ENCODE peak calls at places on chromosomes 7 and 10, in four cellular contexts. One of them, this sample, is unnamed. For H3K9me2, the result is how much of the 10 kb centered on the place peaks cover.

GRCh38 chr10:120553911-120554310 is 96.9 kb downstream of the PLPP4 start:
- DNase-seq in OCI-LY7: no peak
- DNase-seq in MM.1S: peak
- DNase-seq in HCT116: no peak
- DNase-seq in this sample: no peak

GRCh38 chr7:149330914-149331567 is 69.0 kb downstream of the ZNF783 start:
- DNase-seq in OCI-LY7: no peak
- DNase-seq in MM.1S: no peak
- DNase-seq in HCT116: peak
- DNase-seq in this sample: peak

GRCh38 chr7:11130012-11130411 is 156.3 kb downstream of the PHF14 start:
- DNase-seq in OCI-LY7: no peak
- DNase-seq in MM.1S: no peak
- DNase-seq in HCT116: no peak
- DNase-seq in this sample: no peak

GRCh38 chr10:102413053-102413705 is 5.4 kb downstream of the PSD start:
- DNase-seq in OCI-LY7: peak
- DNase-seq in MM.1S: peak
- DNase-seq in HCT116: no peak
- DNase-seq in this sample: peak

GRCh38 chr10:132512693-132513345 is 24.8 kb upstream of the INPP5A start:
- DNase-seq in OCI-LY7: no peak
- DNase-seq in MM.1S: no peak
- DNase-seq in HCT116: no peak
- DNase-seq in this sample: no peak

GRCh38 chr10:14600065-14600464 is 174.6 kb downstream of the FAM107B start:
- DNase-seq in OCI-LY7: no peak
- DNase-seq in MM.1S: no peak
- DNase-seq in HCT116: no peak
- DNase-seq in this sample: no peak

GRCh38 chr10:122852261-122852660 is 6.6 kb upstream of the CUZD1 start:
- DNase-seq in OCI-LY7: no peak
- DNase-seq in MM.1S: no peak
- DNase-seq in HCT116: no peak
- DNase-seq in this sample: no peak

GRCh38 chr7:17183630-17184328 is 114.7 kb upstream of the AHR start:
- DNase-seq in OCI-LY7: no peak
- DNase-seq in MM.1S: no peak
- DNase-seq in HCT116: no peak
- DNase-seq in this sample: no peak

GRCh38 chr7:53095731-53096501 is 60.5 kb downstream of the POM121L12 start:
- DNase-seq in OCI-LY7: no peak
- DNase-seq in MM.1S: no peak
- DNase-seq in HCT116: no peak
- DNase-seq in this sample: no peak

GRCh38 chr10:75425291-75426079 is 5.9 kb upstream of the LRMDA start:
- DNase-seq in OCI-LY7: no peak
- DNase-seq in MM.1S: no peak
- DNase-seq in HCT116: no peak
- DNase-seq in this sample: no peak

GRCh38 chr10:84181631-84182030 is 8.0 kb downstream of the GPR15LG start:
- DNase-seq in OCI-LY7: no peak
- DNase-seq in MM.1S: no peak
- DNase-seq in HCT116: no peak
- DNase-seq in this sample: no peak

GRCh38 chr7:3154317-3154716 is 110.7 kb upstream of the CARD11 start:
- DNase-seq in OCI-LY7: no peak
- DNase-seq in MM.1S: no peak
- DNase-seq in HCT116: no peak
- DNase-seq in this sample: no peak

GRCh38 chr7:3153118-3153517 is 109.5 kb upstream of the CARD11 start:
- DNase-seq in OCI-LY7: peak
- DNase-seq in MM.1S: no peak
- DNase-seq in HCT116: no peak
- DNase-seq in this sample: no peak

GRCh38 chr7:3154881-3155494 is 111.3 kb upstream of the CARD11 start:
- DNase-seq in OCI-LY7: peak
- DNase-seq in MM.1S: peak
- DNase-seq in HCT116: peak
- DNase-seq in this sample: peak

GRCh38 chr7:3151784-3152183 is 108.1 kb upstream of the CARD11 start:
- DNase-seq in OCI-LY7: peak
- DNase-seq in MM.1S: no peak
- DNase-seq in HCT116: no peak
- DNase-seq in this sample: no peak

GRCh38 chr7:3152714-3153113 is 109.0 kb upstream of the CARD11 start:
- DNase-seq in OCI-LY7: peak
- DNase-seq in MM.1S: no peak
- DNase-seq in HCT116: no peak
- DNase-seq in this sample: no peak
- H3K4me2 ChIP-seq in OCI-LY7: peak
- H3K4me2 ChIP-seq in MM.1S: no peak
- H3K4me2 ChIP-seq in HCT116: no peak
- H3K4me2 ChIP-seq in this sample: no peak

GRCh38 chr7:54712777-54713176 is 46.2 kb downstream of the SEC61G start:
- DNase-seq in OCI-LY7: no peak
- DNase-seq in MM.1S: no peak
- DNase-seq in HCT116: no peak
- DNase-seq in this sample: no peak
- H3K9me2 ChIP-seq in OCI-LY7: under half
- H3K9me2 ChIP-seq in MM.1S: under half
- H3K9me2 ChIP-seq in HCT116: under half
- H3K9me2 ChIP-seq in this sample: under half

DNA sequence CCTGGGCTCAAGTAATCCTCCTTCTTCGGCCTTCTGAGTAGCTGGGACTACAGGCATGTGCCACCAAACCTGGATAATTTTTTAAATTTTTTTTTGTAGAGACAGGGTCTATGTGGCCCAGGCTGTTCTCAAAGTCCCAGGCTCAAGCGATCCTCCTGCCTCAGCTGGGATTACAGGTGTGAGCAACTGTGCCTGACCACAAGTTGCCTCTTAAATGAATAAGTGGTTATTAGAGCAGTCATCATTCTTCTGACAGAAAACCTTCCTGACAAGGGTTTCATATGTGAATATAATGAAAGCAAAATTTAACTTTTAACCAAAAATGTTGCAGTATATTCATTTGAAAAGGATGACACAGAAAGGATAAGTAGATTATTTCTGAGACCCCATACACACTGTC is 532.5 kb downstream of the GRM8 start:
- DNase-seq in OCI-LY7: no peak
- DNase-seq in MM.1S: peak
- DNase-seq in HCT116: no peak
- DNase-seq in this sample: no peak
- H3K4me2 ChIP-seq in OCI-LY7: no peak
- H3K4me2 ChIP-seq in MM.1S: peak
- H3K4me2 ChIP-seq in HCT116: no peak
- H3K4me2 ChIP-seq in this sample: no peak

DNA sequence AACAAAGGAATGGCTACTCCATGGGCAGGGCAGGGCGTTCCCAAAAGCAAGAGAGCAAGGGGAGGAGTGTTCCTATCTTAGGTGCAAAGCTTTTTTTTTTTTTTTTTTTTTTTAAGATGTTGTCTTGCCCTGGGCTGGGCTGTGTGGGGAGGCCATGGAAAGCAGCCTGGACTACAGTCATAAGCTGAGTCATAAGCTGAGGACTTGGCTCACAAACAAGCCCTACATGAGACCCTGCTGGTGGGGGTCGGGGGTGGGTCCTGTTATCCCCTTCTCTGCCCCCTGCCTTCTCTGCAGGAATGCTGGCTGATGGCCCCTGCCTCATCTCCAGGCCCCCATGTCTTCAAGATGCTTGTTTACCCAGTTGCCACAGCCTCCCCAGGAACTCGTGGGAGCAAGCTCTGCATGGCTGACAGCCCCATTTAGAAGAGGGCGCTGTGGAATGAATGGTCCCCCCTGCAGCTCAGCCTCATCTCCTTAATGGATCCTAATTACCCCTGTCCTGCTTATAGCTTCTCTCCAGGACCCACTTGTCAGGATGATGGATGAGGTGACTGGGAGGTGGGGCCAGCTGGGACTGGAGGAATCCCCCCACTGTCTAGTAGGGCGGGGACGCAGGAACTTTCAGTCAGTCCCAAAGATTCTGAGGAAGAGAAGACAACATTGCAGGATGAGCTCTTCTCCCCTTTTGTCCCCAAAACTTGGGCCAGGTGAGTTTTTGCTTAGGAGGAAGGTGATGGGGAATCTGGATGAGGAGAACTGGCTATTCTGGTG is 340.8 kb upstream of the PODXL start:
- DNase-seq in OCI-LY7: no peak
- DNase-seq in MM.1S: no peak
- DNase-seq in HCT116: peak
- DNase-seq in this sample: no peak
- H3K9me2 ChIP-seq in OCI-LY7: under half
- H3K9me2 ChIP-seq in MM.1S: under half
- H3K9me2 ChIP-seq in HCT116: under half
- H3K9me2 ChIP-seq in this sample: under half

This sample was measured in Karpas-422.